ENCODE peak calls at places on chromosomes 4 and X, in five cellular contexts. R, X, T, S and Q are unnamed samples.

GRCh38 chrX:136711147-136711546 is 63.2 kb downstream of the CD40LG start:
- DNase-seq in S (peak), R (peak), X (peak), T (no peak), Q (peak)

GRCh38 chr4:185717018-185717726 is 94.8 kb downstream of the SORBS2 start:
- DNase-seq in T (no peak), S (peak), X (no peak), R (no peak), Q (no peak)

GRCh38 chr4:95358320-95358889 is 190.4 kb downstream of the UNC5C start:
- DNase-seq in T (no peak), R (no peak), X (no peak), S (no peak), Q (no peak)

GRCh38 chr4:11640584-11640983 is 211.9 kb upstream of the HS3ST1 start:
- DNase-seq in X (no peak), S (no peak), T (no peak), R (no peak), Q (no peak)

GRCh38 chrX:12162420-12162819 is 24.1 kb downstream of the FRMPD4 start:
- DNase-seq in T (no peak), S (no peak), R (no peak), X (no peak), Q (peak)

GRCh38 chr4:52111995-52112394 is 60.9 kb downstream of the SPATA18 start:
- DNase-seq in S (no peak), X (no peak), T (no peak), R (no peak), Q (no peak)

GRCh38 chrX:103831342-103831802 is 685 bp downstream of the RAB9B start:
- DNase-seq in T (peak), R (peak), S (no peak), X (no peak), Q (no peak)

GRCh38 chrX:41781500-41781899 is 57.5 kb downstream of the GPR82 start:
- DNase-seq in R (peak), X (no peak), T (no peak), S (peak), Q (peak)

GRCh38 chrX:118964252-118964651 is 10.2 kb upstream of the LONRF3 start:
- DNase-seq in S (no peak), X (no peak), T (no peak), R (no peak), Q (no peak)

GRCh38 chr4:8728536-8729407 is 136.2 kb downstream of the CPZ start:
- DNase-seq in T (no peak), X (no peak), S (no peak), R (no peak), Q (no peak)

GRCh38 chr4:153655004-153655541 is 29.0 kb upstream of the TLR2 start:
- DNase-seq in X (no peak), T (no peak), S (no peak), R (no peak), Q (no peak)

GRCh38 chrX:19877431-19877830 is 10.0 kb downstream of the SH3KBP1 start:
- DNase-seq in X (no peak), R (no peak), S (no peak), T (no peak), Q (no peak)

GRCh38 chrX:115892056-115892708 is 278.4 kb upstream of the AGTR2 start:
- DNase-seq in X (no peak), T (no peak), R (no peak), S (no peak), Q (no peak)

GRCh38 chrX:39648548-39649254 is 449.1 kb downstream of the BCOR start:
- DNase-seq in X (no peak), R (no peak), S (no peak), T (no peak), Q (no peak)

GRCh38 chr4:109701566-109702399 is 1.5 kb downstream of the CASP6 start:
- DNase-seq in X (no peak), R (no peak), T (no peak), S (no peak), Q (no peak)

GRCh38 chr4:4801013-4801412 is 58.5 kb upstream of the MSX1 start:
- DNase-seq in R (no peak), S (no peak), T (no peak), X (no peak), Q (peak)

GRCh38 chr4:52640808-52641595 is 18.1 kb downstream of the USP46 start:
- DNase-seq in X (no peak), S (no peak), T (no peak), R (no peak), Q (peak)

GRCh38 chr4:110216079-110216478 is 17.7 kb upstream of the ELOVL6 start:
- DNase-seq in S (no peak), T (no peak), R (no peak), X (no peak), Q (peak)

GRCh38 chr4:140240237-140240636 is 86.3 kb upstream of the MAML3 start:
- DNase-seq in T (no peak), R (no peak), S (peak), X (no peak), Q (no peak)

GRCh38 chr4:7890635-7891393 is 48.8 kb downstream of the AFAP1 start:
- DNase-seq in R (no peak), X (no peak), T (no peak), S (no peak), Q (peak)

GRCh38 chrX:129653181-129653984 is 1.4 kb downstream of the APLN start:
- DNase-seq in T (no peak), S (no peak), X (no peak), R (no peak), Q (no peak)

GRCh38 chrX:11626351-11626750 is 39.4 kb downstream of the ARHGAP6 start:
- DNase-seq in S (no peak), T (no peak), X (no peak), R (no peak), Q (no peak)

GRCh38 chrX:19513383-19513782 is 1.9 kb downstream of the MAP3K15 start:
- DNase-seq in S (peak), R (peak), T (no peak), X (no peak), Q (peak)

GRCh38 chr4:31649878-31650277 is 929.7 kb downstream of the PCDH7 start:
- DNase-seq in T (no peak), X (no peak), R (no peak), S (no peak), Q (no peak)

GRCh38 chr4:158020734-158021346 is 152.0 kb downstream of the GASK1B start:
- DNase-seq in X (no peak), S (no peak), T (no peak), R (no peak), Q (peak)

GRCh38 chr4:142559986-142560385 is 286.1 kb downstream of the INPP4B start:
- DNase-seq in T (no peak), R (no peak), X (no peak), S (no peak), Q (no peak)

GRCh38 chr4:1658146-1658545 is 26.0 kb downstream of the FAM53A start:
- DNase-seq in R (no peak), S (no peak), X (no peak), T (no peak), Q (no peak)

GRCh38 chrX:4435905-4436304 is 722.5 kb upstream of the PRKX start:
- DNase-seq in R (no peak), T (no peak), S (no peak), X (no peak), Q (no peak)

GRCh38 chrX:149528381-149528780 is 12.4 kb upstream of the EOLA1 start:
- DNase-seq in X (no peak), R (no peak), T (no peak), S (no peak), Q (no peak)

GRCh38 chr4:56505269-56506109 is at the start of gene ARL9:
- DNase-seq in R (no peak), X (peak), T (no peak), S (peak), Q (peak)

GRCh38 chr4:3303840-3304715 is 11.3 kb downstream of the RGS12 start:
- DNase-seq in X (no peak), T (no peak), S (no peak), R (no peak), Q (no peak)

GRCh38 chr4:172554588-172554987 is 614.0 kb upstream of the GALNT7 start:
- DNase-seq in R (no peak), X (no peak), T (no peak), S (no peak), Q (no peak)

GRCh38 chr4:1364217-1364616 is 17.2 kb downstream of the UVSSA start:
- DNase-seq in S (no peak), T (no peak), R (no peak), X (no peak), Q (no peak)

GRCh38 chr4:17708992-17709759 is 72.2 kb downstream of the FAM184B start:
- DNase-seq in X (no peak), S (no peak), R (no peak), T (no peak), Q (no peak)